ENCODE peak calls at places on chromosome 1, in seven cellular contexts. D is pancreas; E is mucosa of descending colon; S is breast epithelium; V is cardiac muscle cell; U is thoracic aorta; J is CD4-positive, alpha-beta memory T cell. L is an unnamed sample.

GRCh38 chr1:43979528-43980254 is 681 bp downstream of the B4GALT2 start:
- DNase-seq in D (peak; percentile 82), E (peak; percentile 68), S (no peak), V (peak; percentile 63), U (no peak), J (no peak), L (peak; percentile 89)

GRCh38 chr1:84021822-84022221 is 22.9 kb upstream of the TTLL7 start:
- DNase-seq in D (no peak), E (no peak), S (no peak), V (no peak), U (no peak), J (no peak), L (no peak)

GRCh38 chr1:60670313-60670712 is 412.0 kb upstream of the NFIA start:
- DNase-seq in D (no peak), E (no peak), S (no peak), V (no peak), U (no peak), J (no peak), L (no peak)

GRCh38 chr1:177305040-177306018 is 134.6 kb downstream of the BRINP2 start:
- DNase-seq in D (no peak), E (no peak), S (no peak), V (no peak), U (no peak), J (no peak), L (no peak)

GRCh38 chr1:112719706-112720105 is 4.6 kb upstream of the PPM1J start:
- DNase-seq in D (no peak), E (no peak), S (no peak), V (no peak), U (no peak), J (no peak), L (no peak)

GRCh38 chr1:12539705-12540579 is 78.1 kb downstream of the DHRS3 start:
- DNase-seq in D (peak; percentile 36), E (peak; percentile 45), S (no peak), V (peak; percentile 99), U (peak; percentile 80), J (no peak), L (no peak)

GRCh38 chr1:181767001-181767708 is 283.8 kb downstream of the CACNA1E start:
- DNase-seq in D (no peak), E (no peak), S (no peak), V (no peak), U (no peak), J (no peak), L (no peak)

GRCh38 chr1:178093150-178093957 is 550 bp upstream of the RASAL2 start:
- DNase-seq in D (peak; percentile 88), E (peak; percentile 91), S (peak; percentile 91), V (peak; percentile 98), U (peak; percentile 61), J (peak; percentile 6), L (no peak)

GRCh38 chr1:179229214-179230140 is at the start of gene ABL2:
- DNase-seq in D (peak; percentile 60), E (peak; percentile 44), S (no peak), V (peak; percentile 47), U (no peak), J (peak; percentile 50), L (peak; percentile 79)

GRCh38 chr1:232524056-232524455 is 105.9 kb downstream of the SIPA1L2 start:
- DNase-seq in D (no peak), E (no peak), S (no peak), V (peak; percentile 29), U (no peak), J (no peak), L (no peak)

GRCh38 chr1:213977486-213977842 is 10.3 kb upstream of the PROX1 start:
- DNase-seq in D (no peak), E (no peak), S (no peak), V (no peak), U (no peak), J (no peak), L (no peak)
- H3K4me1 ChIP-seq in D (peaks cover 19% of the 10 kb centered on the region), E (no peaks in the 10 kb centered on the region), S (no peaks in the 10 kb centered on the region), V (peaks cover 20% of the 10 kb centered on the region), U (no peaks in the 10 kb centered on the region), J (no peaks in the 10 kb centered on the region), L (no peaks in the 10 kb centered on the region)

GRCh38 chr1:221782970-221783369 is 41.1 kb upstream of the DUSP10 start:
- DNase-seq in D (no peak), E (no peak), S (no peak), V (no peak), U (no peak), J (no peak), L (no peak)

GRCh38 chr1:221782461-221782860 is 40.6 kb upstream of the DUSP10 start:
- DNase-seq in D (no peak), E (no peak), S (no peak), V (no peak), U (no peak), J (no peak), L (no peak)

GRCh38 chr1:221783936-221784335 is 42.0 kb upstream of the DUSP10 start:
- DNase-seq in D (no peak), E (no peak), S (no peak), V (no peak), U (no peak), J (no peak), L (no peak)

GRCh38 chr1:221781102-221781744 is 39.3 kb upstream of the DUSP10 start:
- DNase-seq in D (no peak), E (no peak), S (no peak), V (no peak), U (no peak), J (no peak), L (no peak)

DNA sequence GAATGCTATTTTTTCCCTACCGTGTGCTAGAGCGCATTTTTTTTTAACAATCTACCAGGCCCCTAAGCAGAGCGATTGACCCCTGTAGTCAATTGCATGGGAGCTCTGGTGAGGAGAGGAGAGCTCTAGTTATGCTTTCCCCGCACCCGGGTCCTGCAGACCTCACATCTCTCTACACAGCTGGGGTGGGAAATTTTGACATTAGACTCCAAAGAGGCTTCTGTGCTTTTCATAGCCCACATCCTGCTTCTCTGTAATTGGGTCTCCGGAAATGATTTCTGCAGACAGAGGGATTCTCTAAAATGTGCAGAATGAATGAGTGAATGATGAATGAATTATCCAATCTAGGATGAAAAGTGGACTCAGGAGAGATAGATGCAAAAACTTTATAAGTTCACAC is 41.5 kb upstream of the DUSP10 start:
- DNase-seq in D (no peak), E (no peak), S (no peak), V (no peak), U (no peak), J (peak; percentile 34), L (no peak)
- H3K4me1 ChIP-seq in D (no peaks in the 10 kb centered on the region), E (no peaks in the 10 kb centered on the region), S (no peaks in the 10 kb centered on the region), V (no peaks in the 10 kb centered on the region), U (no peaks in the 10 kb centered on the region), J (peaks cover 50% of the 10 kb centered on the region), L (peaks cover under 1% of the 10 kb centered on the region)

DNA sequence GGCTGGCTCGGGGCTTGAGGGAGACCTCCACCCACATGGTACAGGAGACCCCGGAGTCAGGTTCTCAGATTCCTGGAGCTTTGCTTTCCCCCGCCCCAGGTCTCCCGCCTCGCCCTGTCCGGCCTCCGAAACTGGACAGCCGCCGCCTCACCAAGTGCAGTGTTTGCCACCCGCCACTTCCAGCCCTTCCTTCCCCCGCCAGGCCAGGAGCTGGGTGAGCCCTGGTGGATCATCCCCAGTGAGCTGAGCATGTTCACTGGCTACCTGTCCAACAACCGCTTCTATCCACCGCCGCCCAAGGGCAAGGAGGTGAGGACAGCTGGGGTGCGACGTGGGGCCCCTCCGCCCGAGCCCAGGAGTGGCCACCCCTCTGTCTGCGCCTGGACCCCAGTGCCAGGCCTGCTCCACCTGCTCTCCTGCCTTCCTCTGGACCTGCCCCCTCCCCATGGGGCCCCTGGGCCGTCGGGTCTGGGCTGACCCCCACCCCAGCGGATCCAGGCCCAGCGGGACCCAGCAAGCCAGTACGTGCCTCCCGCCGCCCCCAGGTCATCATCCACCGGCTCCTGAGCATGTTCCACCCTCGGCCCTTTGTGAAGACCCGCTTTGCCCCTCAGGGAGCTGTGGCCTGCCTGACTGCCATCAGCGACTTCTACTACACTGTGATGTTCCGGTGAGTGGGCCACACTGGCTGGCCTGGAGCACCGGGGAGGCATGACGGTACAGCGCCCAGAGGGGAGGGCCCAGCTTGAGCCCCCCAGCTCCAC is 8.7 kb downstream of the SELENON start:
- DNase-seq in D (no peak), E (no peak), S (no peak), V (no peak), U (no peak), J (no peak), L (no peak)
- H3K4me1 ChIP-seq in D (peaks cover 5% of the 10 kb centered on the region), E (peaks cover 2% of the 10 kb centered on the region), S (peaks cover 4% of the 10 kb centered on the region), V (no peaks in the 10 kb centered on the region), U (peaks cover 21% of the 10 kb centered on the region), J (peaks cover 11% of the 10 kb centered on the region), L (peaks cover 25% of the 10 kb centered on the region)

GRCh38 chr1:27405074-27405473 is 12.7 kb downstream of the GPR3 start:
- DNase-seq in D (no peak), E (no peak), S (no peak), V (peak; percentile 87), U (no peak), J (no peak), L (no peak)

GRCh38 chr1:27402349-27402754 is 9.9 kb downstream of the GPR3 start:
- DNase-seq in D (peak; percentile 74), E (peak; percentile 80), S (peak; percentile 84), V (peak; percentile 77), U (peak; percentile 41), J (no peak), L (no peak)

GRCh38 chr1:27400963-27401341 is 8.5 kb downstream of the GPR3 start:
- DNase-seq in D (no peak), E (no peak), S (no peak), V (no peak), U (no peak), J (no peak), L (no peak)

GRCh38 chr1:27403931-27404330 is 11.5 kb downstream of the GPR3 start:
- DNase-seq in D (no peak), E (no peak), S (no peak), V (no peak), U (no peak), J (no peak), L (no peak)

GRCh38 chr1:27403065-27403726 is 10.8 kb downstream of the GPR3 start:
- DNase-seq in D (no peak), E (no peak), S (no peak), V (peak; percentile 56), U (peak; percentile 62), J (no peak), L (peak; percentile 68)
- H3K4me1 ChIP-seq in D (no peaks in the 10 kb centered on the region), E (peaks cover 29% of the 10 kb centered on the region), S (peaks cover 58% of the 10 kb centered on the region), V (peaks cover 27% of the 10 kb centered on the region), U (peaks cover 31% of the 10 kb centered on the region), J (no peaks in the 10 kb centered on the region), L (peaks cover 25% of the 10 kb centered on the region)

GRCh38 chr1:230074762-230075161 is 7.7 kb downstream of the GALNT2 start:
- DNase-seq in D (no peak), E (no peak), S (no peak), V (no peak), U (no peak), J (no peak), L (no peak)

GRCh38 chr1:230072866-230073265 is 5.8 kb downstream of the GALNT2 start:
- DNase-seq in D (no peak), E (no peak), S (no peak), V (no peak), U (no peak), J (no peak), L (no peak)

GRCh38 chr1:230072296-230072695 is 5.3 kb downstream of the GALNT2 start:
- DNase-seq in D (peak; percentile 56), E (no peak), S (no peak), V (no peak), U (no peak), J (no peak), L (no peak)

GRCh38 chr1:230073371-230074035 is 6.5 kb downstream of the GALNT2 start:
- DNase-seq in D (no peak), E (no peak), S (no peak), V (no peak), U (no peak), J (no peak), L (no peak)

GRCh38 chr1:230074270-230074669 is 7.2 kb downstream of the GALNT2 start:
- DNase-seq in D (no peak), E (no peak), S (no peak), V (no peak), U (no peak), J (no peak), L (no peak)
- H3K4me1 ChIP-seq in D (peaks cover 35% of the 10 kb centered on the region), E (peaks cover 4% of the 10 kb centered on the region), S (no peaks in the 10 kb centered on the region), V (peaks cover 19% of the 10 kb centered on the region), U (peaks cover 46% of the 10 kb centered on the region), J (peaks cover 9% of the 10 kb centered on the region), L (no peaks in the 10 kb centered on the region)